ENCODE peak calls at places on chromosomes 3 and 15, in four cellular contexts. L, W, A and C are unnamed samples.

GRCh38 chr3:194574639-194575483 is 58.4 kb downstream of the TMEM44 start:
- DNase-seq in L (no peak), W (no peak), A (peak), C (no peak)

GRCh38 chr3:142914286-142914811 is 25.5 kb upstream of the PCOLCE2 start:
- DNase-seq in L (no peak), W (no peak), A (no peak), C (no peak)

GRCh38 chr15:44593042-44593736 is 56.2 kb downstream of the EIF3J start:
- DNase-seq in L (no peak), W (no peak), A (no peak), C (no peak)

GRCh38 chr3:124174910-124175874 is 183.3 kb upstream of the ROPN1 start:
- DNase-seq in L (no peak), W (peak), A (no peak), C (no peak)

GRCh38 chr3:129282727-129283327 is 4.2 kb downstream of the HMCES start:
- DNase-seq in L (no peak), W (no peak), A (no peak), C (no peak)

GRCh38 chr15:48721061-48721810 is 75.7 kb upstream of the FBN1 start:
- DNase-seq in L (no peak), W (no peak), A (no peak), C (no peak)

GRCh38 chr15:101542306-101543025 is 53.0 kb upstream of the PCSK6 start:
- DNase-seq in L (no peak), W (no peak), A (peak), C (no peak)

GRCh38 chr15:29132786-29133185 is 136.8 kb downstream of the NSMCE3 start:
- DNase-seq in L (no peak), W (no peak), A (peak), C (no peak)

GRCh38 chr3:165339753-165340152 is 143.6 kb upstream of the SLITRK3 start:
- DNase-seq in L (no peak), W (peak), A (no peak), C (no peak)

GRCh38 chr3:24110051-24110450 is 165.0 kb downstream of the NR1D2 start:
- DNase-seq in L (no peak), W (no peak), A (no peak), C (no peak)

GRCh38 chr3:150069633-150070032 is 98.9 kb upstream of the PFN2 start:
- DNase-seq in L (no peak), W (no peak), A (no peak), C (no peak)

GRCh38 chr15:39785806-39786205 is 3.2 kb upstream of the FSIP1 start:
- DNase-seq in L (no peak), W (no peak), A (no peak), C (no peak)

GRCh38 chr3:128498901-128499530 is 6.0 kb upstream of the GATA2 start:
- DNase-seq in L (no peak), W (no peak), A (no peak), C (no peak)

GRCh38 chr3:149934524-149934923 is 36.2 kb downstream of the PFN2 start:
- DNase-seq in L (no peak), W (no peak), A (no peak), C (no peak)

GRCh38 chr3:156608601-156609000 is 53.7 kb upstream of the SSR3 start:
- DNase-seq in L (no peak), W (no peak), A (no peak), C (no peak)

GRCh38 chr15:59649603-59650002 is 7.7 kb downstream of the GTF2A2 start:
- DNase-seq in L (no peak), W (no peak), A (no peak), C (no peak)

GRCh38 chr3:178078933-178079332 is 457.3 kb upstream of the KCNMB2 start:
- DNase-seq in L (no peak), W (no peak), A (no peak), C (no peak)

GRCh38 chr15:71120428-71120944 is 5.2 kb downstream of the THSD4 start:
- DNase-seq in L (no peak), W (no peak), A (no peak), C (no peak)

GRCh38 chr3:189685854-189686253 is 54.7 kb downstream of the TP63 start:
- DNase-seq in L (no peak), W (no peak), A (no peak), C (no peak)

GRCh38 chr3:159761377-159761776 is 227.3 kb upstream of the IL12A start:
- DNase-seq in L (no peak), W (peak), A (no peak), C (peak)

GRCh38 chr15:66834863-66835557 is 133.0 kb downstream of the SMAD6 start:
- DNase-seq in L (no peak), W (no peak), A (no peak), C (no peak)

GRCh38 chr3:134754768-134755559 is 40.1 kb upstream of the EPHB1 start:
- DNase-seq in L (no peak), W (no peak), A (no peak), C (no peak)